ENCODE peak calls at places on chromosome 19, in eight cellular contexts. Q is fibroblast of lung, Z is endodermal cell, X is heart right ventricle, I is right lobe of liver, V is GM13976, G is IMR-90, Y is bronchial epithelial cell. P is an unnamed sample.

GRCh38 chr19:48308695-48309586 is 16.4 kb upstream of the EMP3 start:
- DNase-seq in X (no peak), Y (peak; percentile 30), Z (peak; percentile 84), V (no peak), G (no peak), I (peak; percentile 28), Q (no peak), P (no peak)

GRCh38 chr19:33443638-33444195 is 70.2 kb downstream of the CEBPG start:
- DNase-seq in I (peak; percentile 47), Z (no peak), G (no peak), V (no peak), Y (no peak), Q (no peak), X (no peak), P (no peak)

GRCh38 chr19:13102666-13103584 is at the start of gene LYL1:
- DNase-seq in V (peak; percentile 84), Q (peak; percentile 39), I (peak; percentile 89), X (peak; percentile 91), G (no peak), Z (peak; percentile 90), Y (no peak), P (peak; percentile 45)

GRCh38 chr19:7729211-7729610 is 2.7 kb downstream of the CLEC4G start:
- DNase-seq in V (no peak), G (no peak), I (peak; percentile 49), X (no peak), Z (peak; percentile 62), Q (no peak), Y (no peak), P (no peak)

GRCh38 chr19:19597809-19598306 is 20.6 kb downstream of the PBX4 start:
- DNase-seq in I (no peak), X (no peak), Q (no peak), G (no peak), Z (no peak), Y (no peak), V (peak; percentile 74), P (peak; percentile 81)

GRCh38 chr19:27792576-27793127 is 1420.3 kb downstream of the UQCRFS1 start:
- DNase-seq in I (no peak), Z (no peak), Q (no peak), V (no peak), G (no peak), Y (no peak), X (no peak), P (no peak)

GRCh38 chr19:18543814-18544475 is 572 bp upstream of the FKBP8 start:
- DNase-seq in Z (peak; percentile 84), Q (peak; percentile 51), Y (peak; percentile 79), G (peak; percentile 40), I (peak; percentile 69), V (peak; percentile 90), X (peak; percentile 33), P (peak; percentile 91)

GRCh38 chr19:37931941-37932655 is 25.1 kb downstream of the SIPA1L3 start:
- DNase-seq in X (peak; percentile 26), I (peak; percentile 82), Q (peak; percentile 88), V (peak; percentile 57), Z (peak; percentile 91), G (peak; percentile 78), Y (peak; percentile 95), P (no peak)

GRCh38 chr19:45008554-45008953 is 7.3 kb downstream of the RELB start:
- DNase-seq in I (no peak), Y (no peak), X (no peak), Q (no peak), Z (peak; percentile 61), V (no peak), G (no peak), P (no peak)

GRCh38 chr19:1651061-1651547 is 1.3 kb downstream of the TCF3 start:
- DNase-seq in Z (peak; percentile 81), G (peak; percentile 16), Q (peak; percentile 21), V (peak; percentile 75), I (no peak), X (no peak), Y (no peak), P (peak; percentile 87)

GRCh38 chr19:18655173-18655844 is 18.5 kb downstream of the KLHL26 start:
- DNase-seq in I (no peak), G (no peak), X (no peak), V (no peak), Z (peak; percentile 34), Q (no peak), Y (no peak), P (no peak)

GRCh38 chr19:21586341-21587116 is 81.1 kb downstream of the ZNF429 start:
- DNase-seq in Z (peak; percentile 72), V (no peak), Q (no peak), G (no peak), Y (no peak), X (peak; percentile 51), I (peak; percentile 59), P (peak; percentile 57)

GRCh38 chr19:1503925-1504430 is 8.8 kb downstream of the ADAMTSL5 start:
- DNase-seq in Q (no peak), Y (no peak), X (no peak), I (no peak), V (no peak), G (no peak), Z (no peak), P (no peak)

GRCh38 chr19:2327773-2328400 is 499 bp downstream of the LSM7 start:
- DNase-seq in Q (peak; percentile 92), Z (peak; percentile 90), Y (peak; percentile 95), I (no peak), G (peak; percentile 81), V (peak; percentile 87), X (peak; percentile 10), P (peak; percentile 82)

GRCh38 chr19:38669532-38669931 is 22.1 kb downstream of the ACTN4 start:
- DNase-seq in Y (no peak), Z (no peak), X (no peak), I (no peak), G (no peak), V (no peak), Q (no peak), P (peak; percentile 48)

GRCh38 chr19:52170863-52171320 is 529 bp downstream of the ZNF836 start:
- DNase-seq in I (peak; percentile 70), Y (no peak), Q (no peak), V (no peak), Z (peak; percentile 72), X (peak; percentile 22), G (no peak), P (no peak)

GRCh38 chr19:33422369-33423180 is 49.1 kb downstream of the CEBPG start:
- DNase-seq in Q (no peak), I (no peak), G (no peak), Y (no peak), Z (no peak), V (no peak), X (no peak), P (no peak)

GRCh38 chr19:709196-709964 is 645 bp downstream of the PALM start:
- DNase-seq in I (no peak), Z (no peak), G (no peak), Y (no peak), Q (no peak), V (no peak), X (no peak), P (no peak)

GRCh38 chr19:4058696-4059492 is 7.8 kb downstream of the ZBTB7A start:
- DNase-seq in Q (no peak), Z (no peak), Y (no peak), V (no peak), G (no peak), X (no peak), I (peak; percentile 56), P (no peak)

GRCh38 chr19:8611890-8612806 is 1.6 kb upstream of the ADAMTS10 start:
- DNase-seq in V (peak; percentile 55), X (peak; percentile 78), Q (peak; percentile 95), Z (peak; percentile 88), Y (no peak), I (no peak), G (peak; percentile 66), P (peak; percentile 25)

GRCh38 chr19:34596115-34596514 is 80.8 kb downstream of the SCGB2B2 start:
- DNase-seq in G (no peak), Q (no peak), Y (no peak), Z (no peak), I (no peak), V (no peak), X (no peak), P (no peak)

DNA sequence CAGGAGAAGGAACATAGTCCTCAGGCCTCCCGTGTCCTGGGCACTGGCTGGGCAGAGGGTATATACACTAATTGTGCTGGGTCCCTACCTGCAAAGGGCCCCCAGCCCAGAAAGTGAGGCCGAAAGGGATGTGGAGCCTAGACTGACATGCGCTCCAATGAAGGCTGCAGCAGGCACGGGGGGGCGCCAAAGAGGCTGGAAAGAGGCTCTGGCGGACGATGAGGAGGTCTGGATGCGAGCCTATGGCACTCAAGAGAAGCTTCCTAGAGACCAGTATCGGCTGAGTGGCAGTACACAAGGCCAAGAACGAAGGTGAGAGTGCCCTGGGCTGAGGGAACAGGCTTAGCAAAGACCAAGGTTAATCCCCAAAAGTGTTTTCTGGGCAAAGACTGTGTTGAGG is 16.6 kb downstream of the VRK3 start:
- DNase-seq in Z (peak; percentile 90), X (no peak), I (no peak), V (no peak), G (no peak), Q (no peak), Y (no peak), P (peak; percentile 38)
- TF ChIP-seq CTCF in Z (peak; percentile 73), X (peak; percentile 19), I (no peak), V (no peak), G (peak; percentile 14), Q (no peak), Y (peak; percentile 12), P (no peak)

GRCh38 chr19:42635233-42635539 is 40.5 kb upstream of the CEACAM8 start:
- DNase-seq in V (no peak), G (no peak), Z (no peak), X (no peak), Q (no peak), I (no peak), Y (no peak), P (no peak)
- TF ChIP-seq CTCF in V (no peak), G (no peak), Z (no peak), X (no peak), Q (no peak), I (no peak), Y (no peak), P (peak; percentile 18)

GRCh38 chr19:31338069-31338767 is 11.0 kb downstream of the TSHZ3 start:
- DNase-seq in V (no peak), I (no peak), Q (peak; percentile 60), Y (no peak), X (peak; percentile 44), G (peak; percentile 85), Z (peak; percentile 91), P (peak; percentile 55)
- TF ChIP-seq CTCF in V (no peak), I (peak; percentile 33), Q (peak; percentile 72), Y (peak; percentile 65), X (peak; percentile 59), G (peak; percentile 69), Z (peak; percentile 86), P (peak; percentile 40)

DNA sequence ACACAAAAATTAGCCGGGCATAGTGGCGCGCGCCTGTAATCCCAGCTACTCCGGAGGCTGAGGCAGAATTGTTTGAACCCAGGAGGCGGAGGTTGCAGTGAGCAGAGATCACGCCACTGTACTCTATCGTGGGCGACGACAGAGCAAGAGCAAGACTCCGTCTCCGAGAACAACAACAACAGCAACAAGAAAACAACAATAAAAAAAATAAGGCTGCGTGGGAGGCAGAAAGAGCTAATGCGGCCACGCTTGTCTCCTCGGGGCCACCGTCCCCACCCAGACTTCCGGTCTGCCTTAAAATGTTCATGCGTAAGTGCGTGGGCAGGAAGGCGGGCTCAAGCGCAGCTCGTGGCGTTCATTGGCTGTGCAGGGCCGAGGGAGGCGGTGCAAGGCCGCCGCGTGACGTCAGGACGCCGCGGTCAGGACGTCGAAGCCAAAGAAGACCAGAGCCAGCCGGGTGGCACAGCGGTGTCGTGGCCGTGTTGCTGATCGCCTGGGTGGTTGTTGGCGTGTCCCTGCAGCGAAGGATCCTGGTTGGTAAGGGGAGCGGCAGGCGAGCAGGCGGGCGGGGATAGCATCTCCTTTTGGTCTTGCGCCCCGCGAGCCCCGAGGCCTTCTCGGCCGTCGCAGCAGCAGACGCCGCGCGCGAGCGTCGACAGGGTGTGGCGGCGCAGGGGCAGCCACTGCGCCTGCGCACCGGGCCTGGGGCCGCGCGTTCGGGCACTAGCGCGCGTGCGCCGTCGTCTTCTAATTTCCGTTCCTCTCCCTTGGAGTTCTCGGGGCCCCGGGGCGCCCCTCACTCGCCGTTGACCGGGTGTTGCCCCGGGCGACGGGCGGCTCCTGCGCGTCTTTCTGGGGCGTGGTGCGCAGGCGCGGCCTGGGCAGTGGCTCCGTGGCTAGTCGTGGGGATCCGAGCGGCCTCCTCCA is at the start of gene LENG8:
- DNase-seq in Q (peak; percentile 99), Z (peak; percentile 98), Y (peak; percentile 92), I (peak; percentile 99), X (peak; percentile 98), V (peak; percentile 98), G (peak; percentile 99), P (peak; percentile 99)
- TF ChIP-seq CTCF in Q (no peak), Z (no peak), Y (no peak), I (no peak), X (no peak), V (no peak), G (no peak), P (no peak)

P was measured in activated CD8-positive, alpha-beta T cell treated with anti-CD3 and anti-CD28 coated beads for 36 hours.